ENCODE peak calls at places on chromosomes 1 and 21, in eight cellular contexts. P is IMR-90, A is BJ, K is K562, F is mammary epithelial cell, V is endodermal cell, W is brain microvascular endothelial cell, X is uterus. T is an unnamed sample.

GRCh38 chr21:28758883-28759242 is 233.8 kb downstream of the LTN1 start:
- DNase-seq in P (no peak), A (no peak), K (no peak), F (no peak), V (no peak), W (no peak), X (no peak), T (no peak)

GRCh38 chr1:162734047-162734446 is 56.5 kb upstream of the HSD17B7 start:
- DNase-seq in P (no peak), A (no peak), K (no peak), F (no peak), V (no peak), W (no peak), X (no peak), T (no peak)

GRCh38 chr1:58392083-58392482 is 154.4 kb downstream of the OMA1 start:
- DNase-seq in P (no peak), A (no peak), K (no peak), F (no peak), V (no peak), W (no peak), X (no peak), T (no peak)

GRCh38 chr1:5514519-5515183 is 477.6 kb downstream of the NPHP4 start:
- DNase-seq in P (peak), A (no peak), K (peak), F (peak), V (peak), W (peak), X (no peak), T (peak)

GRCh38 chr1:65795311-65795710 is 2.6 kb downstream of the PDE4B start:
- DNase-seq in P (no peak), A (no peak), K (no peak), F (no peak), V (no peak), W (no peak), X (no peak), T (no peak)

GRCh38 chr1:163544441-163544840 is 222.7 kb downstream of the NUF2 start:
- DNase-seq in P (no peak), A (no peak), K (no peak), F (no peak), V (no peak), W (no peak), X (no peak), T (no peak)

GRCh38 chr1:180632326-180633088 is 685 bp downstream of the XPR1 start:
- DNase-seq in P (no peak), A (no peak), K (peak), F (no peak), V (peak), W (no peak), X (no peak), T (peak)

GRCh38 chr1:12601690-12602632 is 16.0 kb downstream of the DHRS3 start:
- DNase-seq in P (peak), A (no peak), K (peak), F (peak), V (no peak), W (peak), X (no peak), T (peak)

GRCh38 chr1:236394016-236394481 is at the start of gene EDARADD:
- DNase-seq in P (no peak), A (no peak), K (no peak), F (peak), V (no peak), W (peak), X (no peak), T (no peak)

GRCh38 chr21:15250384-15250783 is 185.6 kb upstream of the NRIP1 start:
- DNase-seq in P (peak), A (no peak), K (no peak), F (peak), V (no peak), W (no peak), X (no peak), T (no peak)

GRCh38 chr1:41383094-41383852 is 22.0 kb downstream of the FOXO6 start:
- DNase-seq in P (peak), A (no peak), K (no peak), F (no peak), V (peak), W (peak), X (no peak), T (no peak)

GRCh38 chr1:222529916-222530315 is 18.0 kb downstream of the HHIPL2 start:
- DNase-seq in P (no peak), A (no peak), K (no peak), F (no peak), V (no peak), W (no peak), X (no peak), T (no peak)

GRCh38 chr21:32360401-32360981 is 32.3 kb downstream of the URB1 start:
- DNase-seq in P (no peak), A (no peak), K (no peak), F (peak), V (no peak), W (no peak), X (no peak), T (no peak)

GRCh38 chr1:80221319-80221718 is 1214.8 kb upstream of the ADGRL4 start:
- DNase-seq in P (no peak), A (no peak), K (no peak), F (no peak), V (no peak), W (no peak), X (no peak), T (no peak)

GRCh38 chr1:94302960-94303359 is 65.6 kb upstream of the ARHGAP29 start:
- DNase-seq in P (no peak), A (no peak), K (no peak), F (no peak), V (no peak), W (no peak), X (no peak), T (no peak)

GRCh38 chr1:180213401-180214177 is 16.5 kb upstream of the LHX4 start:
- DNase-seq in P (no peak), A (no peak), K (peak), F (peak), V (peak), W (no peak), X (no peak), T (no peak)

GRCh38 chr1:114482585-114482984 is 28.4 kb downstream of the TRIM33 start:
- DNase-seq in P (no peak), A (no peak), K (no peak), F (no peak), V (no peak), W (no peak), X (no peak), T (no peak)

GRCh38 chr1:56787330-56787729 is 31.9 kb downstream of the FYB2 start:
- DNase-seq in P (no peak), A (no peak), K (no peak), F (no peak), V (no peak), W (no peak), X (no peak), T (no peak)

GRCh38 chr1:1531947-1532346 is 8.5 kb downstream of the TMEM240 start:
- DNase-seq in P (no peak), A (no peak), K (no peak), F (no peak), V (no peak), W (no peak), X (no peak), T (no peak)

GRCh38 chr1:60942896-60943633 is 139.3 kb upstream of the NFIA start:
- DNase-seq in P (no peak), A (no peak), K (no peak), F (no peak), V (peak), W (no peak), X (no peak), T (no peak)

GRCh38 chr1:8847990-8848389 is 30.5 kb downstream of the ENO1 start:
- DNase-seq in P (no peak), A (no peak), K (no peak), F (no peak), V (peak), W (no peak), X (no peak), T (no peak)

GRCh38 chr1:181485276-181486097 is 2.2 kb downstream of the CACNA1E start:
- DNase-seq in P (no peak), A (no peak), K (peak), F (no peak), V (peak), W (no peak), X (no peak), T (no peak)

GRCh38 chr1:100036718-100037664 is 67.2 kb downstream of the SLC35A3 start:
- DNase-seq in P (peak), A (no peak), K (no peak), F (peak), V (peak), W (peak), X (no peak), T (no peak)

GRCh38 chr21:35925497-35925896 is 134.8 kb downstream of the SETD4 start:
- DNase-seq in P (peak), A (no peak), K (peak), F (peak), V (no peak), W (no peak), X (peak), T (no peak)

GRCh38 chr21:41148798-41149197 is 19.2 kb upstream of the BACE2 start:
- DNase-seq in P (no peak), A (no peak), K (no peak), F (no peak), V (peak), W (no peak), X (no peak), T (no peak)

GRCh38 chr1:98991127-98992003 is 13.3 kb downstream of the PLPPR5 start:
- DNase-seq in P (peak), A (peak), K (no peak), F (peak), V (no peak), W (peak), X (no peak), T (no peak)

GRCh38 chr1:107451735-107452134 is 310.9 kb downstream of the NTNG1 start:
- DNase-seq in P (no peak), A (no peak), K (no peak), F (no peak), V (no peak), W (no peak), X (no peak), T (no peak)

GRCh38 chr1:16048573-16049189 is 5.1 kb downstream of the CLCNKB start:
- DNase-seq in P (no peak), A (no peak), K (peak), F (no peak), V (peak), W (no peak), X (peak), T (no peak)
- TF ChIP-seq CTCF in P (no peak), A (peak), K (no peak), F (no peak), V (peak), W (no peak), X (peak), T (no peak)

GRCh38 chr1:37420461-37420860 is 53.9 kb upstream of the ZC3H12A start:
- DNase-seq in P (no peak), A (no peak), K (no peak), F (no peak), V (no peak), W (no peak), X (no peak), T (no peak)
- TF ChIP-seq CTCF in P (no peak), A (no peak), K (no peak), F (no peak), V (no peak), W (no peak), X (no peak), T (no peak)

DNA sequence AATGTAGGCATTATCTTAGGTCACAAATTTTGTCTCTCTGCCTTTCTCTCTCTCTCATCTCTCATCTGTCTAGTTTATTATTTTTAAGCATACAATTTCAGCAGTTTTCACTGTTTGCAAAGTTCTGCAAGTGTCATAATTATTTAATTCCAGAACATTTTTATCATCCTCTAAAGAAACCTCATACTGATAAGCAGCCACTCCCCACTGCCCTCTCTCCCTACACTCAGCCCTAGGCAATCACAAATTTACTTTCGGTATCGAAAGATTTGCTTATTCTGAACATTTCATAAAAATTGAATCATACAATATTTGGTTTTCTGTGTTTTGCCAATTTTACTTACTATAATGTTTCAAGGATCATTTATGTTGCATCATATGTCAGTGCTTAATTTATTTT is 16.6 kb downstream of the OR6Y1 start:
- DNase-seq in P (no peak), A (no peak), K (no peak), F (no peak), V (no peak), W (no peak), X (no peak), T (no peak)
- TF ChIP-seq CTCF in P (no peak), A (no peak), K (no peak), F (no peak), V (no peak), W (no peak), X (no peak), T (no peak)

DNA sequence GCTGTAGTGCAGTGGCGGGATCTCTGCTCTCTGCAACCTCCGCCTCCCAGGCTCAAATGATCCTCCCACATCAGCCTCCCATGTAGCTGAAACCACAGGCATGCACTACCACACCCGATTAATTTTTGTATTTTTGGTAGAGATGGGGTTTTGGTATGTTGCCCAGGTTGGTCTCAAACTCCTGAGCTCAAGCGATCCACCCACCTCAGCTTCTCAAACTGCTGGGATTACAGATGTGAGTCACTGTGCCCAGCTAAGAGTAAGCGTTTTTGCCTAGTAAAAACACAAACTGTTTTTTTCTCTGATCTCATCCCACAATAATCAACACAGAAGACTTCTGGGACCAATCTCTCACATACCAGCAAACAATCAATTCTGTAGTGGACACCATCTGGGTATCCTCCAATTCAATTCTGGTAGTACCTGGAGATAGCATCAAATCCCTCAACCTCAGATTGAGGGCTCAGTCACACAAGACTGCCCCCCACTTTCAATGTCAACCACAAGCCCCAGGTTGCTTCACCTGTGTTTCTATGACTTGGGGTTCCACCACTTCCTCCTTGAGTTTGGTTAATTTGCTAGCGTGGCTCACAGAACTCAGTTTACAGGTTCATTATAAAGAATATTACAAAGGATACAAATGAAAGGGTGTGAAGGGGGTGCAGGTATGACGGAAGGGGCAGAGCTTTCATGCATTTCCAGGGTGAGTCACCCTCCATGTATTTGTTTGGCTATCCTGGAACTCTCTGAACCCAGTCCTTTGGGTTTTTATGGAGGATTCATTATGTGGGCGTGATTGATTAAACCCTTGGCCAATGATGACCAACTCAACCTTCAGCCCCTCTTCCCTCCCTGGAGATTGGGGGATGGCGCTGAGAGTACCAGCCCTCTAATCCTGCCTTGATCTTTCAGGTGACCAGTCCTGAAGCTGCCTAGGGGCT is 40.0 kb upstream of the RHOU start:
- DNase-seq in P (no peak), A (no peak), K (no peak), F (peak), V (no peak), W (no peak), X (no peak), T (no peak)
- TF ChIP-seq CTCF in P (no peak), A (no peak), K (no peak), F (no peak), V (no peak), W (no peak), X (no peak), T (no peak)

GRCh38 chr1:17273096-17273495 is 24.2 kb downstream of the PADI3 start:
- DNase-seq in P (no peak), A (no peak), K (no peak), F (no peak), V (no peak), W (no peak), X (no peak), T (no peak)

GRCh38 chr1:17272641-17273040 is 23.7 kb downstream of the PADI3 start:
- DNase-seq in P (no peak), A (no peak), K (no peak), F (no peak), V (no peak), W (no peak), X (no peak), T (no peak)

GRCh38 chr1:17276568-17276967 is 27.7 kb downstream of the PADI3 start:
- DNase-seq in P (peak), A (no peak), K (no peak), F (peak), V (no peak), W (no peak), X (no peak), T (no peak)

GRCh38 chr1:17272066-17272465 is 23.2 kb downstream of the PADI3 start:
- DNase-seq in P (no peak), A (no peak), K (no peak), F (no peak), V (no peak), W (no peak), X (no peak), T (no peak)

DNA sequence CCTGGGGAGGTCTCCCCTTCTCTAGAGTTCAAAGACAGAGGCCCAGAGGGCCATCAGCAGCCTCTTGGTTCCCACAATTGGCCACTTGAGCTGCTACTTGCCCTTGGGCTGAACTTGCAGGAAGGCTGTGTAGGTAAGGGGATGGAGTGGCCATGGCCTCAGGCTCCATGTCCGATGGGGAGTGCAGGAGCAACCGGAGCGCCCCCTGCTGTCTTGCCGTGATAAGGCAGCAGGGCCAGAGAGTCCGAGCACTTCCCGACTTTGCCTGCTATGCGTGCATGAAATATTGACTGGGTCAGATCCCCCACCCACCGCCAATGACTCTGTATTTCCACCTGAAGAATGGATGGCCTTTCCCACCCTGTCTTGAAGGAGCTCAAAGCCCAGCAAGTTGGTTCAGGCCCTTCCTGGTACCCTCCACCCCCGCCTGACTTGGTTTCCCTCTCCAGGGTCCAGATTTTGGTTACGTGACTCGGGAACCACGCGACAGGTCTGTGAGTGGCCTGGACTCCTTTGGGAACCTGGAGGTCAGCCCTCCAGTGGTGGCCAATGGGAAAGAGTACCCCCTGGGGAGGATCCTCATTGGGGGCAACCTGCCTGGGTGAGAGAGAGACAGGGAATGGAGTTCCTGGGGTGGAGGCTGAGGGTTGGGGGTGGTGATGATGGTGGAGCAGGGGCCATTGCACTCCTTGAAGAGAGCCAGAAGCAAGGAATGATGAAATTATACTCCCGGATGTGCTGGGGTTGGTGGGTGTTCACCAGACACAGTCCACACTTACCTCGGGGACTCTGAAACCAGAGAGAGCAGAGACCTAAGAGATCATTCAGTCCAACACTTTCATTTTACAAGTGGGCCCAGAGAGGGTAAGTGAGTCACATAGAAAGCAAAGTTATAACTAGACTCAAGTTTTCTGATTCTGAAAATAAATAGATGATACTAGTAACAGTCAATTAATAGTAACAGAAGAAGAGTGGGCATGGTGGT is 25.6 kb downstream of the PADI3 start:
- DNase-seq in P (peak), A (no peak), K (peak), F (peak), V (peak), W (peak), X (no peak), T (no peak)
- TF ChIP-seq CTCF in P (peak), A (peak), K (peak), F (peak), V (peak), W (peak), X (no peak), T (no peak)

GRCh38 chr1:54545916-54546635 is 2.0 kb upstream of the ACOT11 start:
- DNase-seq in P (no peak), A (no peak), K (no peak), F (no peak), V (no peak), W (no peak), X (no peak), T (no peak)

GRCh38 chr1:54549181-54549924 is 1.3 kb downstream of the ACOT11 start:
- DNase-seq in P (no peak), A (no peak), K (no peak), F (no peak), V (no peak), W (no peak), X (no peak), T (no peak)

GRCh38 chr1:54546651-54547348 is 1.2 kb upstream of the ACOT11 start:
- DNase-seq in P (no peak), A (no peak), K (no peak), F (no peak), V (no peak), W (no peak), X (no peak), T (no peak)

GRCh38 chr1:54548389-54549044 is 489 bp downstream of the ACOT11 start:
- DNase-seq in P (no peak), A (no peak), K (no peak), F (no peak), V (no peak), W (no peak), X (no peak), T (no peak)

DNA sequence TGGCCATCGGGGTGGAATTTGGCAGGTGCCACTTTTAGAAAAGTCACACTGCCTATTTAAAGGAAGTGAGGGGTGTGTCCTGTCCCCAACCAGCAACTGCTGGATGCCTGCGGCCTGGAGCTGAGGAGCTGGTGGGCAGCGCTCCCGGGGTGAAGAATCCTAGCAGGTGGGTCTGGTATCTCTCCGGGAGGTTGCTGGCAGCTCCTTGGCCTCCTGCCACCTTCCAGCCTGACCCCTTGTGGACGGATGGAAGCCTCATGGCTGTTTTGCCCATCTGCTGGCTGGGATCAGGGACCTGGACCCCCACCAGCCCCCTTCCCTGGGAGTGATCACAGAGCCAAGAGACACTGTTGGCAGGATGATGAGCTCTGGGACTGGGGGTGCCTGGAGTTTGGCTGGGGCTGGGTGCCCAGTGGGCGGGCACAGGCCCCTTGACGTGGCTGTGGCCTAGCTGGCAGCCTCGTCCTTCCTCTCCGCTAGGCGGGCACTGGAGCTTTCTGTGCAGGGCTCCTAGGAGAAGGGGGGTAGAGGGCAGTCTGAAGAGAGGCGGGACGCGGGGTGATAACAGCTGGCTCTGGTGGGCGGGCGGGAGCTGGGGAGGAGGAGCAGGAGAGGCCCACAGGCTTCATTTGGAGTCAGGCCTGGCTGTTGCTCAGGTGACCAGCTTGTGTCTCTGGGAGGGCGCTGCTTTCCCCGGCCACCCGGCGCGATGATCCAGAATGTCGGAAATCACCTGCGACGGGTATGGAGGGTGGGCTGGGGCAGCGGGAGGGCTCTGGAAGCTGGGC is at the start of gene ACOT11:
- DNase-seq in P (peak), A (no peak), K (peak), F (no peak), V (no peak), W (no peak), X (peak), T (no peak)
- TF ChIP-seq CTCF in P (peak), A (peak), K (no peak), F (no peak), V (peak), W (peak), X (peak), T (no peak)

T was measured in omental fat pad.